ENCODE peak calls at places on chromosome 2, in four cellular contexts. F is endothelial cell; O is stimulated activated CD8-positive, alpha-beta memory T cell treated with anti-CD3 and anti-CD28 coated beads, Interleukin-4, amount 100 ng/mL, for 4 hours; K is AML-193. B is an unnamed sample.

GRCh38 chr2:60560734-60561649 is 7.5 kb upstream of the BCL11A start:
- DNase-seq in O (no peak), F (no peak), K (peak), B (no peak)

GRCh38 chr2:206276169-206276927 is 1.9 kb downstream of the ZDBF2 start:
- DNase-seq in F (no peak), O (no peak), K (no peak), B (no peak)

GRCh38 chr2:234670052-234670451 is 173.2 kb upstream of the ARL4C start:
- DNase-seq in F (no peak), K (no peak), O (no peak), B (no peak)

GRCh38 chr2:46644690-46645385 is 165.5 kb downstream of the TMEM247 start:
- DNase-seq in F (no peak), K (no peak), O (no peak), B (no peak)

GRCh38 chr2:217935901-217936684 is 66.7 kb downstream of the TNS1 start:
- DNase-seq in K (no peak), O (no peak), F (no peak), B (no peak)

GRCh38 chr2:197806317-197806633 is 1.9 kb downstream of the PLCL1 start:
- DNase-seq in O (no peak), K (peak), F (no peak), B (no peak)

GRCh38 chr2:232809349-232810124 is 33.2 kb upstream of the KCNJ13 start:
- DNase-seq in K (no peak), O (no peak), F (no peak), B (no peak)

GRCh38 chr2:119224391-119224972 is 848 bp downstream of the STEAP3 start:
- DNase-seq in F (no peak), O (no peak), K (no peak), B (no peak)

GRCh38 chr2:65024149-65024829 is 31.9 kb upstream of the CEP68 start:
- DNase-seq in K (no peak), F (no peak), O (no peak), B (no peak)

GRCh38 chr2:163664610-163665009 is 71.2 kb downstream of the FIGN start:
- DNase-seq in O (no peak), F (no peak), K (no peak), B (no peak)